ENCODE peak calls at places on chromosomes 12 and 14, in ten cellular contexts. W is CD8-positive, alpha-beta T cell; Z is upper lobe of right lung; Y is Peyer's patch; L is ovary; K is AG04450; R is fibroblast of mammary gland; Q is HCT116; I is dorsolateral prefrontal cortex; G is AG04449. X is an unnamed sample.

GRCh38 chr14:101986953-101987352 is 22.6 kb downstream of the DYNC1H1 start:
- DNase-seq in W (no peak), Z (no peak), Y (no peak), L (no peak), K (no peak), R (no peak), Q (no peak), I (no peak), G (no peak), X (no peak)

GRCh38 chr12:50537538-50537919 is 32.7 kb downstream of the DIP2B start:
- DNase-seq in W (no peak), Z (no peak), Y (no peak), L (no peak), K (no peak), R (peak), Q (peak), I (no peak), G (no peak), X (no peak)

GRCh38 chr14:33992274-33993050 is 41.6 kb upstream of the EGLN3 start:
- DNase-seq in W (no peak), Z (no peak), Y (no peak), L (no peak), K (no peak), R (no peak), Q (no peak), I (no peak), G (no peak), X (no peak)

GRCh38 chr12:8127138-8127537 is 3.7 kb downstream of the CLEC4A start:
- DNase-seq in W (no peak), Z (no peak), Y (no peak), L (no peak), K (no peak), R (no peak), Q (no peak), I (no peak), G (no peak), X (no peak)

GRCh38 chr12:26940820-26941219 is 2.5 kb downstream of the FGFR1OP2 start:
- DNase-seq in W (no peak), Z (no peak), Y (no peak), L (no peak), K (no peak), R (peak), Q (no peak), I (no peak), G (no peak), X (no peak)

GRCh38 chr12:15244341-15244740 is 23.1 kb upstream of the RERG start:
- DNase-seq in W (no peak), Z (no peak), Y (no peak), L (no peak), K (no peak), R (no peak), Q (no peak), I (no peak), G (no peak), X (no peak)

GRCh38 chr12:106898001-106898966 is 57.4 kb upstream of the TMEM263 start:
- DNase-seq in W (no peak), Z (no peak), Y (no peak), L (no peak), K (no peak), R (no peak), Q (no peak), I (no peak), G (no peak), X (no peak)

GRCh38 chr12:9706081-9706685 is 26.7 kb downstream of the CLECL1 start:
- DNase-seq in W (no peak), Z (no peak), Y (no peak), L (no peak), K (no peak), R (no peak), Q (no peak), I (no peak), G (no peak), X (no peak)

GRCh38 chr14:65981192-65981843 is 504.9 kb upstream of the CCDC196 start:
- DNase-seq in W (no peak), Z (no peak), Y (no peak), L (no peak), K (no peak), R (no peak), Q (no peak), I (no peak), G (no peak), X (peak)

GRCh38 chr12:58889557-58889956 is 30.7 kb downstream of the LRIG3 start:
- DNase-seq in W (no peak), Z (no peak), Y (no peak), L (no peak), K (no peak), R (no peak), Q (no peak), I (peak), G (no peak), X (no peak)

GRCh38 chr12:45200497-45201043 is 15.3 kb upstream of the ANO6 start:
- DNase-seq in W (no peak), Z (no peak), Y (no peak), L (no peak), K (no peak), R (peak), Q (no peak), I (no peak), G (no peak), X (no peak)

GRCh38 chr12:70724444-70724843 is 87.2 kb upstream of the PTPRB start:
- DNase-seq in W (no peak), Z (no peak), Y (no peak), L (no peak), K (no peak), R (peak), Q (peak), I (no peak), G (no peak), X (no peak)

GRCh38 chr12:32125455-32126084 is 18.9 kb downstream of the BICD1 start:
- DNase-seq in W (no peak), Z (no peak), Y (no peak), L (no peak), K (no peak), R (peak), Q (no peak), I (no peak), G (no peak), X (no peak)

GRCh38 chr12:101925352-101925751 is 48.0 kb downstream of the DRAM1 start:
- DNase-seq in W (no peak), Z (no peak), Y (no peak), L (peak), K (peak), R (peak), Q (no peak), I (no peak), G (peak), X (peak)

GRCh38 chr12:75944097-75944904 is 87.3 kb downstream of the PHLDA1 start:
- DNase-seq in W (no peak), Z (no peak), Y (no peak), L (no peak), K (peak), R (peak), Q (peak), I (no peak), G (peak), X (no peak)

GRCh38 chr12:126369487-126370463 is 1304.5 kb downstream of the AACS start:
- DNase-seq in W (no peak), Z (no peak), Y (no peak), L (no peak), K (no peak), R (peak), Q (no peak), I (no peak), G (no peak), X (no peak)

GRCh38 chr12:5565933-5566632 is 134.2 kb downstream of the NTF3 start:
- DNase-seq in W (no peak), Z (no peak), Y (no peak), L (no peak), K (peak), R (no peak), Q (no peak), I (no peak), G (peak), X (no peak)

GRCh38 chr12:114360485-114360884 is 45.5 kb downstream of the TBX5 start:
- DNase-seq in W (no peak), Z (no peak), Y (no peak), L (no peak), K (no peak), R (no peak), Q (no peak), I (no peak), G (no peak), X (no peak)

DNA sequence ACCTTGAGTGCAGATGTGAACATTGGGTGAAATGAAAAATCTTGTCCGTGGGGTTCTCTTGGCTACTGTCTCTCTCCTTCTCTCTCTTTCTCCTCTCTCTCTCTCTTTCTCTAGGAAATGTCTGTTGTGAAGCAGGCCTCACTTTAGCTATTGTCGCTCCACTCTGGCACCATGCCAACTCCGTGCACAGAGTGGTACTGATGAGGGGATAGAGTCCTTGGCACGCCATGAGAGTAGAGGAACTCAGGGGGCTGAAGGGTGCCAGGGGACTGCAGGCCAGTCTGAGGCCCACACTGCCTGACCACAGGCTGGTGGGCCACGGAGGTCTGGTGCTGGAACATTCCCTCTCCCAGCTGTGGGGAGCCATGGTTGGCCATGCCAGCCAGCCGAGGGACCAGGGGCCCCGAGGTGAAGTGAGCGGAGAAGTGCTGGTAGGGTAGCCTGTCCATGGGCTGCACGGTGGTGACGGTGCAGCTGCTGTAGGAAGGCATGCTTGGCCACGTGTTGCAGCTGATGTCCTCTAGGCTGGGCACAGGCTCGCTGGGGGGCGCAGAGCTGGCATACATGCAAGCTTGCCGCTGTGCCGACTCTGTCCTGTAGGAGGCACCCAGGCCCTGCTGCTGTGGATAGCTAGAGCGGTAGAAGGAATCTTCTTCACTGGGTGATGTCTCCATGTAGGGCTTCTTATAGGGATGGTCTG is 50.4 kb downstream of the TBX5 start:
- DNase-seq in W (no peak), Z (no peak), Y (no peak), L (peak), K (no peak), R (no peak), Q (peak), I (no peak), G (no peak), X (peak)
- TF ChIP-seq CTCF in W (no peak), Z (peak), Y (no peak), L (no peak), K (peak), R (no peak), Q (peak), I (no peak), G (no peak), X (no peak)

GRCh38 chr12:127712561-127712960 is 554.4 kb upstream of the TMEM132C start:
- DNase-seq in W (no peak), Z (no peak), Y (no peak), L (no peak), K (no peak), R (no peak), Q (no peak), I (no peak), G (no peak), X (no peak)

GRCh38 chr12:127716181-127716580 is 550.8 kb upstream of the TMEM132C start:
- DNase-seq in W (no peak), Z (no peak), Y (no peak), L (no peak), K (no peak), R (no peak), Q (no peak), I (no peak), G (no peak), X (no peak)

DNA sequence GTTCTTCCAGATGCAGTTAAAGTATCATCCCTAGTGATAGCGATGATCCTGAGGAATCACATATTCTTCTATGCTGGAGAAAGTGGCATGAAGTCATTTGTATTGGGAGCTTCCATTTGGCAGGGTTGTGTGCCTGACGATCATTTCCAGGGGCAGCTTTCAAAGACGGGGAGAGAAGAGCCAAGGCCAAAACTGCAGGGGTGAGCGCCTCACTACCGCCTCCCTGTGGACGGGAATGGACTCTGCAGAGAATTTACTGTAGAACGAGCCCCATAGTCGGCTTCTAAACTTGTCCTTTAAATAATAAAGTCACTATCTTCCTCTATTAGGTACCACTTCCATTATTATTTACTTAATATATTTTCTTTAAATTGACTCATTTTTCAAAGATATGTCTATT is 555.9 kb upstream of the TMEM132C start:
- DNase-seq in W (no peak), Z (no peak), Y (no peak), L (no peak), K (no peak), R (no peak), Q (no peak), I (no peak), G (no peak), X (peak)
- TF ChIP-seq CTCF in W (no peak), Z (no peak), Y (peak), L (no peak), K (peak), R (peak), Q (peak), I (peak), G (peak), X (no peak)

DNA sequence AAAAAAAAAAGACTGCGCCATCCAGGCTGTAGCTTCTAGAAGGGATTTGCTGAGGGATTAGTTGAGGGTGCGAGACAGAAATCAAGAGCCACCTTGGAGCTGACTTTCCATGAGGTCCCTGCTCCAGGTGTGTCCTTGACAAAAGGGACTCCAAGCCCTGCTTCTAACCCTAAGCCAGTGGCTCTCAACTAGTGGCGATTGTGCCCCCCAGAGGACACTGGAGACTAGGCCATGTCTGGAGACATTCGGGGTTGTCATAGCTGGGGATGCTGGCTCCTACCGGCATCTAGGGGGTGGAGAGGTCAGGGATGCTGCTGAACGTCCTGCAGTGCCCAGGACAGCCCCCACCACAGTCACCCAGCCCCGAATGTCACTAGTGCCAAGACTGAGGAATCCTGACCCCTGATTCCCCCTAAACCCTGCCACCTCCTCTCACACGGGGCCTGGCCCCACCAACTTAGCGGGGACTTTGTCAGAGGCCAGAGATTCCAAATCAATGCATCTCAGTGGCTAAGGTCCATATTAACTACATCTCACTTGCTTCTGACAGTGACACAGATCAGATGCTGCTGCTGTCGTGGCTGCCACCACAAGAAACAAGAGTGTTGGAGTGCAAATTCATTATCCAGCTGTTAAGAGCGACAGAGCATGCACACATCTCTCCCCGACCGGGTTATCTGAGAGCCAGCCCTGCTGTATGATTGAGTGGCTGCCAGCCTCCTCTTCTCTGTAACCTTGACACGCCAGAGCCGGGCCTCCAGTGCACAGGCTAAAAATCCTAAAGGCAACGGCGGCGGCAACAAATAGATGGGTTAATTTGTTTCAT is 40.4 kb downstream of the SPRING1 start:
- DNase-seq in W (no peak), Z (no peak), Y (no peak), L (no peak), K (no peak), R (peak), Q (peak), I (no peak), G (no peak), X (peak)
- TF ChIP-seq CTCF in W (no peak), Z (peak), Y (no peak), L (no peak), K (peak), R (peak), Q (peak), I (peak), G (peak), X (no peak)

GRCh38 chr12:120346681-120347080 is 19.1 kb upstream of the PLA2G1B start:
- DNase-seq in W (no peak), Z (no peak), Y (no peak), L (no peak), K (no peak), R (no peak), Q (no peak), I (no peak), G (no peak), X (no peak)
- TF ChIP-seq CTCF in W (no peak), Z (peak), Y (no peak), L (no peak), K (peak), R (no peak), Q (no peak), I (no peak), G (no peak), X (no peak)

DNA sequence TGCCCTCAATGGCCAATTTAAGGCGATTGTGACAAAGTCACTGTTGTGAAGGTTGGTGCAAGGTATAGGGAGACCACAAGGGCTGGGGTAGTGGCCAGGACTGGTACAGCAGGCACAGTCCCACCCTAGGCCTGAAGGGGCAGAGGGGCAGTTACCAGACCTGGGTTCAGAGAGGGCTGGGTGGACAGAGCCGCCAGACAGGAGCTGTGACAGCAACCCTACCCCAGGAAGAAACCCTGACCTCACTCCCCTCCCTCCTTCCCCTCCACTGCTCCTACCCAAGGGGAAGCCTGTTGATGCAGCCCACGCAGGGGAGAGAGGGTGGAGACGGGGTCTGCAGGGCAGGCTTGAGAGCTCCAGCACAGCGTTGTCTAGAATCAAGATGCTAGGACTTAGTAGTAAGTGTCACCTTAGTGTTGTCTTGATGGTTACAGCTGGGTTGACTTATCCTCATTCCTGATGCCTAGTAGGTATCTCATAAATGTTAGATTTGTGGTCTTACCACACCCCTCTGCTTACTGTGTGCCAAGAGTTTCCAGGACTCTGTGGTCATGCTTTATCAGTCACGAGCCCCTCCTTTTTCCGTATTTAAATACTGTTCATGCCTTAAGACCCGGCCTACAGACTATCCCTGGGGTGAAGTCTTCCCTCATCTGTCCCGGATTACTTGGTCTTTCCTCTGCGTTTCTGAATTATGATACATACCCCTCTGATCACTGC is 14.4 kb downstream of the EML1 start:
- DNase-seq in W (no peak), Z (no peak), Y (no peak), L (no peak), K (no peak), R (peak), Q (no peak), I (no peak), G (no peak), X (no peak)
- TF ChIP-seq CTCF in W (no peak), Z (no peak), Y (no peak), L (no peak), K (no peak), R (no peak), Q (peak), I (no peak), G (no peak), X (no peak)

GRCh38 chr14:81673930-81674329 is 140.3 kb upstream of the SEL1L start:
- DNase-seq in W (no peak), Z (no peak), Y (no peak), L (no peak), K (no peak), R (no peak), Q (no peak), I (no peak), G (no peak), X (no peak)
- TF ChIP-seq CTCF in W (no peak), Z (no peak), Y (no peak), L (no peak), K (no peak), R (no peak), Q (no peak), I (no peak), G (no peak), X (no peak)

GRCh38 chr12:29306682-29307081 is 74.3 kb downstream of the ERGIC2 start:
- DNase-seq in W (no peak), Z (no peak), Y (no peak), L (no peak), K (no peak), R (no peak), Q (no peak), I (no peak), G (no peak), X (no peak)

GRCh38 chr12:29306267-29306666 is 74.7 kb downstream of the ERGIC2 start:
- DNase-seq in W (no peak), Z (no peak), Y (no peak), L (no peak), K (no peak), R (no peak), Q (no peak), I (no peak), G (no peak), X (no peak)

GRCh38 chr12:29310899-29311298 is 70.1 kb downstream of the ERGIC2 start:
- DNase-seq in W (no peak), Z (no peak), Y (no peak), L (no peak), K (no peak), R (no peak), Q (no peak), I (no peak), G (no peak), X (no peak)

GRCh38 chr12:29314421-29314820 is 66.6 kb downstream of the ERGIC2 start:
- DNase-seq in W (no peak), Z (no peak), Y (no peak), L (no peak), K (no peak), R (no peak), Q (no peak), I (peak), G (no peak), X (peak)

DNA sequence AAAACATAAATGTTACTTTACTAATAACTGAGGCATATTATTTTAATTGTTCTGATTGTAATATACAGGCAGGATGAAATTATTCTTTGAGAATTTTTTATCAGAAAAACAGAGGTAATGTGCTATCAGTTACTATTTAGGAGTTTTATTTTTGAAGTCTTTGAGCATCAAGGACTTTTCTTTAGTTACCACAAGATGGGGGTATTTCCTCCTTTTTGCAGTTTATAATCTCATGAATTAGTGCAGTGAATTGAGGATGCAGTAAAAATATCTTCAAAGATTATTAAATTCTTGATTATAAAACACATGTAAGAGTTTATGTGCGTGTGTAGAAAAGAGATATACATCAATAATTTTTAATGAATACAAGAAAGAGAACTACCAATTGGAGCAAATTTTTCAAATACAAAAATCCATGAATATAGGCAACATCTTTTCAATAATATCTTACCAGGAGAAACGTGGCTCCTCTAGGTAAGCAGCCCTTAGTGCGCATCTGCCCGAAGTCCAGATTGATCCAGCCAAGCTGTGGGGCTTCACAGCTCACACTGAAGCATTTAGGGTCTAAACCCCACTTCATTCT is 71.6 kb downstream of the ERGIC2 start:
- DNase-seq in W (no peak), Z (no peak), Y (no peak), L (no peak), K (no peak), R (peak), Q (peak), I (no peak), G (no peak), X (no peak)
- TF ChIP-seq CTCF in W (peak), Z (peak), Y (no peak), L (no peak), K (peak), R (peak), Q (peak), I (peak), G (peak), X (no peak)

GRCh38 chr12:78853231-78853630 is 11.3 kb upstream of the SYT1 start:
- DNase-seq in W (no peak), Z (no peak), Y (no peak), L (no peak), K (no peak), R (no peak), Q (no peak), I (no peak), G (no peak), X (no peak)
- TF ChIP-seq CTCF in W (no peak), Z (no peak), Y (no peak), L (no peak), K (no peak), R (no peak), Q (no peak), I (no peak), G (no peak), X (no peak)

X was measured in testis.